ENCODE peak calls at places on chromosomes 1 and 21, in nine cellular contexts. T is stimulated activated CD4-positive, alpha-beta T cell treated with anti-CD3 and anti-CD28 coated beads, Interleukin-4, amount 100 ng/mL, for 48 hours; K is endothelial cell of umbilical vein; E is choroid plexus epithelial cell; L is IMR-90; M is iris pigment epithelial cell; A is HTR-8/SVneo; V is H7; X is HS-5. Q is an unnamed sample.

GRCh38 chr1:17419626-17420328 is 19.7 kb downstream of the RCC2 start:
- DNase-seq in V (peak), L (peak), X (no peak), M (peak), T (peak), E (peak), K (peak), A (peak), Q (peak)

GRCh38 chr1:115112496-115113375 is 23.4 kb upstream of the TSPAN2 start:
- DNase-seq in T (peak), K (peak), X (no peak), A (no peak), M (no peak), V (peak), E (peak), L (no peak), Q (peak)

GRCh38 chr1:205700865-205701401 is 20.6 kb upstream of the SLC45A3 start:
- DNase-seq in T (no peak), V (peak), X (no peak), M (no peak), L (no peak), A (no peak), K (peak), E (peak), Q (peak)

GRCh38 chr1:212514056-212514614 is 81.4 kb downstream of the NENF start:
- DNase-seq in A (peak), L (peak), E (peak), T (peak), V (peak), M (peak), K (no peak), X (no peak), Q (peak)

GRCh38 chr1:223712856-223713494 is 636 bp downstream of the CAPN2 start:
- DNase-seq in E (no peak), T (peak), L (no peak), K (peak), V (no peak), A (no peak), M (no peak), X (no peak), Q (no peak)

GRCh38 chr21:32248616-32249550 is 30.0 kb downstream of the MIS18A start:
- DNase-seq in T (no peak), L (peak), K (peak), A (no peak), M (no peak), E (no peak), X (no peak), V (no peak), Q (no peak)

GRCh38 chr1:109621402-109622101 is 1.9 kb downstream of the AMPD2 start:
- DNase-seq in A (no peak), E (no peak), X (no peak), K (no peak), V (peak), M (no peak), T (no peak), L (no peak), Q (peak)

GRCh38 chr1:185526318-185527307 is 207.6 kb upstream of the HMCN1 start:
- DNase-seq in T (no peak), K (no peak), X (no peak), E (no peak), M (no peak), L (no peak), V (no peak), A (no peak), Q (no peak)

GRCh38 chr1:99727575-99728190 is 38.8 kb downstream of the FRRS1 start:
- DNase-seq in X (no peak), V (peak), T (no peak), L (peak), K (peak), M (peak), A (no peak), E (peak), Q (peak)

GRCh38 chr1:64908567-64908966 is 57.8 kb downstream of the JAK1 start:
- DNase-seq in L (no peak), X (no peak), V (no peak), T (no peak), A (no peak), E (no peak), M (no peak), K (no peak), Q (no peak)

GRCh38 chr1:71080178-71080781 is 555 bp downstream of the ZRANB2 start:
- DNase-seq in A (no peak), T (peak), L (peak), V (peak), E (peak), X (no peak), K (peak), M (no peak), Q (peak)

GRCh38 chr1:205998457-205999241 is 4.5 kb downstream of the RAB7B start:
- DNase-seq in K (no peak), A (no peak), X (no peak), M (no peak), T (no peak), V (no peak), L (no peak), E (no peak), Q (no peak)

GRCh38 chr1:188140958-188141357 is 1312.2 kb downstream of the PLA2G4A start:
- DNase-seq in E (no peak), T (no peak), X (no peak), V (no peak), M (no peak), K (no peak), L (no peak), A (no peak), Q (no peak)

GRCh38 chr1:153430561-153430960 is 14.2 kb downstream of the S100A7A start:
- DNase-seq in V (no peak), T (no peak), A (no peak), E (no peak), L (no peak), M (no peak), K (no peak), X (no peak), Q (no peak)

GRCh38 chr1:178774263-178774662 is 49.2 kb downstream of the RALGPS2 start:
- DNase-seq in K (peak), T (no peak), X (no peak), E (peak), L (peak), M (peak), V (no peak), A (no peak), Q (peak)

GRCh38 chr1:11882814-11883538 is 24.2 kb upstream of the NPPB start:
- DNase-seq in K (no peak), E (no peak), A (peak), L (no peak), M (no peak), X (no peak), T (no peak), V (peak), Q (no peak)

GRCh38 chr1:1758692-1759455 is 19.4 kb downstream of the NADK start:
- DNase-seq in X (no peak), L (no peak), E (no peak), K (peak), M (peak), T (no peak), A (no peak), V (peak), Q (peak)

GRCh38 chr21:21101911-21102310 is 103.7 kb downstream of the NCAM2 start:
- DNase-seq in M (peak), K (no peak), L (peak), E (peak), A (no peak), T (no peak), V (no peak), X (peak), Q (no peak)

GRCh38 chr1:174999926-175000696 is at the start of gene CACYBP:
- DNase-seq in M (peak), V (no peak), A (peak), L (peak), T (no peak), X (no peak), K (peak), E (peak), Q (no peak)

GRCh38 chr1:223538921-223539445 is 126.5 kb downstream of the CAPN8 start:
- DNase-seq in X (no peak), E (no peak), T (no peak), M (no peak), K (no peak), L (no peak), V (no peak), A (no peak), Q (no peak)

GRCh38 chr1:12179111-12179519 is 12.3 kb downstream of the TNFRSF1B start:
- DNase-seq in X (no peak), V (no peak), T (peak), K (peak), A (peak), M (peak), L (peak), E (peak), Q (peak)

GRCh38 chr21:46021398-46021797 is 39.8 kb downstream of the COL6A1 start:
- DNase-seq in L (no peak), V (no peak), A (no peak), E (no peak), K (no peak), X (no peak), M (no peak), T (no peak), Q (no peak)